ENCODE peak calls at places on chromosome 11, in four cellular contexts. F is H1, X is GM12878, W is HepG2. J is an unnamed sample.

GRCh38 chr11:128093689-128094088 is 493.7 kb downstream of the ETS1 start:
- DNase-seq in F (no peak), X (no peak), W (no peak), J (no peak)

GRCh38 chr11:47104337-47104950 is 72.2 kb downstream of the ARFGAP2 start:
- DNase-seq in F (peak; percentile 9), X (no peak), W (no peak), J (no peak)

GRCh38 chr11:132718711-132719641 is 813.3 kb downstream of the OPCML start:
- DNase-seq in F (no peak), X (no peak), W (no peak), J (no peak)

GRCh38 chr11:19934828-19935259 is 222.2 kb downstream of the NAV2 start:
- DNase-seq in F (no peak), X (no peak), W (no peak), J (no peak)

GRCh38 chr11:130826572-130826971 is 89.7 kb downstream of the SNX19 start:
- DNase-seq in F (no peak), X (no peak), W (no peak), J (no peak)

GRCh38 chr11:4065601-4066377 is 28.8 kb upstream of the RRM1 start:
- DNase-seq in F (peak; percentile 2), X (no peak), W (no peak), J (no peak)

GRCh38 chr11:116930177-116930576 is 92.8 kb upstream of the APOA1 start:
- DNase-seq in F (no peak), X (no peak), W (peak; percentile 21), J (no peak)

GRCh38 chr11:118715837-118716260 is 36.4 kb upstream of the TREH start:
- DNase-seq in F (peak; percentile 70), X (no peak), W (no peak), J (no peak)

GRCh38 chr11:76203131-76203925 is 3.0 kb downstream of the WNT11 start:
- DNase-seq in F (no peak), X (no peak), W (no peak), J (no peak)

GRCh38 chr11:67401495-67402191 is at the start of gene PPP1CA:
- DNase-seq in F (peak; percentile 64), X (no peak), W (peak; percentile 75), J (peak; percentile 99)

GRCh38 chr11:65115361-65116082 is 2.0 kb downstream of the ZNHIT2 start:
- DNase-seq in F (no peak), X (no peak), W (no peak), J (no peak)

GRCh38 chr11:65118097-65118837 is 766 bp upstream of the ZNHIT2 start:
- DNase-seq in F (no peak), X (no peak), W (no peak), J (no peak)

GRCh38 chr11:65116370-65117205 is 913 bp downstream of the ZNHIT2 start:
- DNase-seq in F (no peak), X (no peak), W (no peak), J (no peak)

GRCh38 chr11:65119670-65119995 is 2.1 kb upstream of the ZNHIT2 start:
- DNase-seq in F (no peak), X (no peak), W (no peak), J (no peak)

GRCh38 chr11:65117206-65118096 is at the start of gene ZNHIT2:
- DNase-seq in F (peak; percentile 98), X (peak; percentile 97), W (peak; percentile 96), J (peak; percentile 84)
- TF ChIP-seq POLR2A in F (no peak), X (peak; percentile 95), W (no peak), J (peak; percentile 95)

GRCh38 chr11:126927628-126928027 is 72.9 kb downstream of the KIRREL3 start:
- DNase-seq in F (no peak), X (no peak), W (no peak), J (no peak)
- TF ChIP-seq TAF1 in F (no peak), X (no peak), W (no peak), J (no peak)

GRCh38 chr11:77589521-77590193 is at the start of gene AQP11:
- DNase-seq in F (peak; percentile 74), X (peak; percentile 24), W (peak; percentile 86), J (peak; percentile 86)
- TF ChIP-seq POLR2A in F (peak; percentile 12), X (peak; percentile 56), W (peak; percentile 92), J (no peak)

DNA sequence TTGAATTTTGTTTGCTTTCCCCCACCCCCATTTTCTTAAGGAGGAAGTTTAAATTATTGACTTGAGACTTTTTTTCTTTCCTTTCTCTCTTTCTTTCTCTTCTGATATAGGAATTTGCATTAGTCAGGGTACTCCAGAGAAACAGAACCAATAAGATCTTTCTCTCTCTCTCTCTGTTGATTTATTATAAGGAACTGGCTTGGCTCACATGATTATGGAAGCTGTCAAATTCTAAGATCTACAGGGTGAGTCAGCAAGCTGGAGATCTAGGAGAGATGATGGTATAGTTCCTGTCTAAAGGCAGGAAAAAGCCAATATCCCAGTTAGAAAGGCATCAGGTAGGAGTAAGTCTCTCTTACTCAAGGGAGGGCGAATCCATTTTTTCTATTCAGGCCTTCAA is 64.0 kb downstream of the CCDC81 start:
- DNase-seq in F (no peak), X (no peak), W (no peak), J (no peak)
- TF ChIP-seq TAF1 in F (no peak), X (no peak), W (no peak), J (no peak)

GRCh38 chr11:85823816-85824215 is 12.9 kb upstream of the SYTL2 start:
- DNase-seq in F (no peak), X (no peak), W (no peak), J (no peak)

GRCh38 chr11:85825590-85825989 is 14.6 kb upstream of the SYTL2 start:
- DNase-seq in F (no peak), X (no peak), W (no peak), J (no peak)

GRCh38 chr11:85822814-85823213 is 11.9 kb upstream of the SYTL2 start:
- DNase-seq in F (no peak), X (no peak), W (no peak), J (no peak)

GRCh38 chr11:85826096-85826855 is 15.3 kb upstream of the SYTL2 start:
- DNase-seq in F (no peak), X (no peak), W (no peak), J (peak; percentile 13)

GRCh38 chr11:85821636-85822035 is 10.7 kb upstream of the SYTL2 start:
- DNase-seq in F (no peak), X (no peak), W (no peak), J (no peak)
- TF ChIP-seq POLR2A in F (no peak), X (no peak), W (no peak), J (no peak)